ENCODE peak calls at places on chromosome 19, in nine cellular contexts. W is mucosa of descending colon, D is pancreas, M is mesothelial cell of epicardium, K is H9, H is uterus, A is IMR-90, T is thyroid gland, C is neural crest cell. V is an unnamed sample.

GRCh38 chr19:49983645-49984229 is 22.8 kb upstream of the SIGLEC11 start:
- DNase-seq in W (peak; percentile 71), D (peak; percentile 88), M (peak; percentile 80), K (peak; percentile 55), H (peak; percentile 48), A (peak; percentile 37), T (peak; percentile 66), C (peak; percentile 55), V (peak; percentile 26)

GRCh38 chr19:27892500-27892899 is 1320.5 kb downstream of the UQCRFS1 start:
- DNase-seq in W (no peak), D (no peak), M (no peak), K (no peak), H (no peak), A (no peak), T (no peak), C (no peak), V (no peak)

GRCh38 chr19:55986487-55986886 is at the start of gene NLRP5:
- DNase-seq in W (peak; percentile 24), D (no peak), M (no peak), K (no peak), H (no peak), A (no peak), T (no peak), C (no peak), V (no peak)

GRCh38 chr19:50432658-50433057 is at the start of gene MYBPC2:
- DNase-seq in W (no peak), D (peak; percentile 65), M (no peak), K (no peak), H (no peak), A (no peak), T (no peak), C (no peak), V (no peak)

GRCh38 chr19:50458396-50459066 is 17.8 kb upstream of the EMC10 start:
- DNase-seq in W (no peak), D (no peak), M (no peak), K (no peak), H (no peak), A (peak; percentile 6), T (no peak), C (no peak), V (no peak)

GRCh38 chr19:35696835-35697234 is 7.5 kb upstream of the ZBTB32 start:
- DNase-seq in W (no peak), D (no peak), M (no peak), K (no peak), H (no peak), A (no peak), T (no peak), C (no peak), V (no peak)

GRCh38 chr19:58300620-58301019 is 4.6 kb upstream of the ERVK3-1 start:
- DNase-seq in W (no peak), D (no peak), M (no peak), K (no peak), H (no peak), A (no peak), T (no peak), C (no peak), V (no peak)

GRCh38 chr19:53503126-53503525 is 34.8 kb upstream of the ZNF331 start:
- DNase-seq in W (no peak), D (no peak), M (no peak), K (no peak), H (no peak), A (no peak), T (no peak), C (no peak), V (no peak)

GRCh38 chr19:48480476-48481190 is 11.5 kb downstream of the CYTH2 start:
- DNase-seq in W (peak; percentile 66), D (peak; percentile 81), M (no peak), K (no peak), H (peak; percentile 48), A (no peak), T (no peak), C (no peak), V (no peak)

GRCh38 chr19:41222240-41222639 is 3.2 kb downstream of the AXL start:
- DNase-seq in W (no peak), D (no peak), M (no peak), K (no peak), H (no peak), A (no peak), T (no peak), C (no peak), V (no peak)

GRCh38 chr19:55075366-55075998 is at the start of gene EPS8L1:
- DNase-seq in W (peak; percentile 89), D (peak; percentile 78), M (peak; percentile 78), K (peak; percentile 94), H (no peak), A (no peak), T (peak; percentile 95), C (no peak), V (peak; percentile 60)

GRCh38 chr19:30530751-30531150 is 158.6 kb downstream of the ZNF536 start:
- DNase-seq in W (no peak), D (no peak), M (no peak), K (no peak), H (no peak), A (no peak), T (no peak), C (no peak), V (no peak)

GRCh38 chr19:5865772-5866171 is 4.6 kb downstream of the FUT5 start:
- DNase-seq in W (no peak), D (no peak), M (no peak), K (no peak), H (no peak), A (no peak), T (no peak), C (no peak), V (no peak)

GRCh38 chr19:5864013-5864720 is 6.2 kb downstream of the FUT5 start:
- DNase-seq in W (no peak), D (no peak), M (no peak), K (no peak), H (no peak), A (no peak), T (no peak), C (no peak), V (no peak)

GRCh38 chr19:5867201-5868136 is 2.9 kb downstream of the FUT5 start:
- DNase-seq in W (no peak), D (no peak), M (no peak), K (no peak), H (no peak), A (no peak), T (no peak), C (no peak), V (no peak)

GRCh38 chr19:5863030-5863665 is 7.2 kb downstream of the FUT5 start:
- DNase-seq in W (no peak), D (no peak), M (no peak), K (no peak), H (no peak), A (no peak), T (no peak), C (no peak), V (no peak)

DNA sequence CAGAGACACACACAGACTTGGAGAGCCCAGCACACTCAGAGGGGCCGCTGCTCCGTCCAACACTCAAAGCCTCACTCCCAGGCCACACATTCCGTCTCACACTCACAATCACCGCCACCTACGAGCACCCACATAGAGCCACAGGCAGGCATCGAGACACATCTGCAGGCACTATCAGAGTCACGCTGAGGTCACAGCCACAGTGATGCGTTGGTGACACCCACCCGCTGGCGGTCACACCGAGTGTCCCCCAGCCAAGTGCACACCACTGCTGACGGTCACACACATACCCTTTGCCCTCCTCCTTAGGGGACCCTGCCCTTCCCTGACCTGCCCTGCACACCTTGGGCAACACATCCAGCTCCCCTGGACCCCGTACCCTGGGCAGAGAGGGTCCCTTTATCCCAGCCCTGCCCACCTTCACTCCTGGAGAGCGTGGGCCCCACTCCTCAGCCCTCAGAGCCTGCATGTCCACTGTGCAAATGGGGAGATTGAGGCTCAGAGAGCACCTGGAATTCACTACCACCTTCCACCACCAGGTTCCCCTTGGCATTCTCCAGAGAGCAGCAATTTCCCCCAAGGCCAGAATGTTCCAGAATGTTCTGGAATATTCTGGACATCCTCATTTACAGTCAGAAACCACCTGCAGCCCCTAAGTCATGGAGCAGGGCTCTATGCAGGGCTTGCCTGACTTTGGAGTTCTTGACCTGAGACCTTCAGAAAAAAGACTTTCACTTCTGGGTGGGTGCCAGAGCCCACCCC is 5.4 kb downstream of the FUT5 start:
- DNase-seq in W (no peak), D (no peak), M (no peak), K (no peak), H (no peak), A (no peak), T (no peak), C (no peak), V (no peak)
- TF ChIP-seq CTCF in W (no peak), D (no peak), M (peak; percentile 60), K (peak; percentile 43), H (peak; percentile 5), A (peak; percentile 3), T (no peak), C (peak; percentile 40), V (peak; percentile 24)

GRCh38 chr19:51799311-51799997 is 4.5 kb downstream of the FPR3 start:
- DNase-seq in W (peak; percentile 41), D (no peak), M (no peak), K (no peak), H (peak; percentile 78), A (peak; percentile 94), T (peak; percentile 41), C (no peak), V (peak; percentile 76)
- TF ChIP-seq CTCF in W (no peak), D (no peak), M (no peak), K (no peak), H (no peak), A (no peak), T (no peak), C (no peak), V (no peak)

DNA sequence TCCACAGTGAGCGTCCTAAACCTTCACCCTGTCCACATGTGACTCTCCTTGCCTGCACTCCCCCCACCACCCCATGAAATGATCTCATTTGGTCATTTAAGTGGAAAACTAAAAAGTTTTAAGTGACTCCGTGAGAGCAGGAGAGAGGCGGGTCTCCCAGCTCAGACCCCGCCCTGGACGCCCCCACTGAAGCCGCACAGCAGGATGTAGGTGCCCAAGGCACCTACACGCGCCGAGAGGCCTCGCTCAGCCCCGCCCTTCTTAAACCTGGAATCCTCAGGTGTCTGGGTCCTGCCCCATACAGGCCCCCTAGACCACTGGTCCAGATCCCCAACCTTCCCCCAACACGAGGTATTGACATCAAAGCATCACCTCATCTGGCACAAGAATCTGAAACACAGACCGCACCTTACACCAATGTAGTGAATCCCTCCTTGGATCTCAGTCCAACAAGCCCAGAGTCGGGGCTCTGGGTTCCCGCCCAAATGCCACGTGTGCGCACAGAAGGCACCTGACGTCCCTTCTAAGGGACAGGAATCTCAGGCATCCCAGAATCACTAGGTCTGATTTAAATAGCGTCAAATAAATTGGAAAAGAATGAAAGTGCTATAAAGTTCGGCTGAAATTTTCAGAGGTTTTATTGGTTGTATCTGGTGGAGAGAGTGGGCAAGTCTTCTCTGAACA is 3.5 kb downstream of the IGFL1 start:
- DNase-seq in W (no peak), D (no peak), M (no peak), K (no peak), H (no peak), A (no peak), T (no peak), C (no peak), V (no peak)
- TF ChIP-seq CTCF in W (no peak), D (no peak), M (no peak), K (no peak), H (no peak), A (no peak), T (no peak), C (no peak), V (no peak)

DNA sequence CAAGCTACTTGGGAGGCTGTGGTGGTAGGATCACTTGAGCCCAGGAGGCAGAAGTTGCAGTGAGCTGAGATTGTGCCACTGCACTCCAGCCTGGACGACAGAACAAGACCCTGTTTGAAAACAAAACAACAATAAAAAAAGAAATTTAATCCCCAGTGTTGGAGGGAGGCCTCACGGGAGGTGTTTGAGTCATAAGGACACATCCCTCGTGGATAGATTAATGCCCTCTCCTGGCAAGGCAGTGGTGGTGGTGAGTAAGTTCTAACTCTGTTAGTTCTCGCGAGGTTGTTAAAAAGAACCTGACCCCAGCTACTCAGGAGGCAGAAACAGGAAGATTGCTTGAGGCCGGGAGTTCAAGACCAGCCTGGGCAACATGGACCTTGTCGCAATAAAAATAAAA is 27.6 kb upstream of the SIN3B start:
- DNase-seq in W (no peak), D (no peak), M (no peak), K (no peak), H (peak; percentile 61), A (peak; percentile 71), T (no peak), C (no peak), V (peak; percentile 45)
- TF ChIP-seq CTCF in W (no peak), D (no peak), M (no peak), K (peak; percentile 12), H (no peak), A (no peak), T (no peak), C (no peak), V (peak; percentile 16)